ENCODE peak calls at places on chromosome 16, in six cellular contexts. E, N, V, I, B and Y are unnamed samples.

GRCh38 chr16:27240948-27241531 is 27.5 kb downstream of the NSMCE1 start:
- DNase-seq in V (peak), E (peak), I (no peak), B (no peak), N (no peak), Y (peak)

GRCh38 chr16:82748026-82748425 is 121.3 kb downstream of the CDH13 start:
- DNase-seq in E (peak), I (no peak), V (peak), B (no peak), N (peak), Y (peak)

GRCh38 chr16:56679078-56679730 is 3.1 kb upstream of the MT1X start:
- DNase-seq in I (no peak), E (no peak), B (no peak), V (no peak), N (no peak), Y (no peak)

GRCh38 chr16:85767569-85767968 is 16.7 kb upstream of the C16orf74 start:
- DNase-seq in E (peak), B (peak), V (peak), I (no peak), N (peak), Y (peak)

GRCh38 chr16:28131743-28132393 is 68.4 kb upstream of the GSG1L start:
- DNase-seq in N (no peak), V (no peak), E (no peak), B (no peak), I (no peak), Y (no peak)

GRCh38 chr16:85573696-85574641 is 39.2 kb upstream of the GSE1 start:
- DNase-seq in E (peak), V (peak), I (no peak), B (no peak), N (peak), Y (peak)

GRCh38 chr16:85086347-85087291 is 25.7 kb downstream of the CIBAR2 start:
- DNase-seq in V (peak), E (peak), I (peak), N (peak), B (peak), Y (peak)

GRCh38 chr16:4314532-4315184 is 1.2 kb upstream of the GLIS2 start:
- DNase-seq in V (peak), B (peak), I (peak), E (peak), N (peak), Y (peak)

GRCh38 chr16:26672206-26672605 is 394.5 kb upstream of the C16orf82 start:
- DNase-seq in I (no peak), N (no peak), E (no peak), V (no peak), B (peak), Y (no peak)

GRCh38 chr16:26554030-26554429 is 512.7 kb upstream of the C16orf82 start:
- DNase-seq in V (no peak), I (no peak), B (no peak), N (no peak), E (no peak), Y (no peak)

GRCh38 chr16:87956169-87956770 is 5.0 kb downstream of the BANP start:
- DNase-seq in B (peak), I (peak), E (peak), N (no peak), V (peak), Y (peak)

GRCh38 chr16:31109622-31110021 is 1.4 kb downstream of the BCKDK start:
- DNase-seq in I (no peak), B (no peak), E (no peak), N (no peak), V (no peak), Y (no peak)
- H3K4me3 ChIP-seq in I (no peak), B (no peak), E (no peak), N (no peak), V (no peak), Y (no peak)

GRCh38 chr16:78444-79145 is 570 bp downstream of the MPG start:
- DNase-seq in B (no peak), V (peak), I (peak), N (peak), E (peak), Y (peak)

GRCh38 chr16:75580-76501 is 2.2 kb upstream of the MPG start:
- DNase-seq in E (peak), I (no peak), B (peak), V (peak), N (peak), Y (peak)

GRCh38 chr16:77273-77806 is 685 bp upstream of the MPG start:
- DNase-seq in E (peak), I (peak), V (peak), N (peak), B (peak), Y (peak)

GRCh38 chr16:77807-78443 is at the start of gene MPG:
- DNase-seq in B (peak), V (peak), E (peak), N (peak), I (peak), Y (peak)

GRCh38 chr16:76535-77272 is 1.3 kb upstream of the MPG start:
- DNase-seq in E (peak), B (peak), N (peak), V (peak), I (peak), Y (peak)
- H3K4me3 ChIP-seq in E (no peak), B (no peak), N (no peak), V (peak), I (no peak), Y (peak)

DNA sequence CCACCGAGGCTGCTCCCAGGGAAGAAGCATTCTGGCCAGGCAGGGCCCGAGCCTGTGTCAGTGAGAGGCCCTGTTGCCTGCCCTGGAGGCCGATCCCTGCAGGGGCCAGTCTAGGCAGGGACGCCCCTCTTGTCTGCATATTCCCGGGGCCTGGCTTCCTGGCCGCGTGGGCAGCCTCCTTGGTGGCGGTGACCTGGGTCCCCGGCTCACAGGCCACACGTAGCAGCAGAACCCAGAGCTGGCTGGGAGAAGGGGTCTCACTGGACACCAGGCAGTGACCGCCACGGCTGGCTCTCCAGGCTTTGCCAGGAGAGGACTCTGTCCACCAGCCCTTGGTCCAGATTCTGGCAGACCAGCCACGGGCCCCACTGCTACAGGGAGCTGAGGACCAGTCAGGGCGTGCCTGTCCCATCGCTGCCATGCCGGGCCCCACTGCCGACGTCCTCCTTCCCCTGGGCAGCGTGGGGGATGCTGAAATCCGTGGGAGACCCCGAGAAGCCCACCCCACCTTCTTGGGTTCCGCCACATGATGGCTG is 3.7 kb upstream of the CACNA1H start:
- DNase-seq in B (no peak), V (no peak), N (no peak), I (no peak), E (no peak), Y (no peak)
- H3K4me3 ChIP-seq in B (no peak), V (no peak), N (no peak), I (no peak), E (no peak), Y (no peak)

GRCh38 chr16:71210-71539 is 1.3 kb downstream of the RHBDF1 start:
- DNase-seq in B (no peak), N (no peak), I (no peak), E (no peak), V (no peak), Y (no peak)
- H3K4me3 ChIP-seq in B (no peak), N (no peak), I (no peak), E (peak), V (peak), Y (peak)

GRCh38 chr16:67652578-67653130 is 7.4 kb downstream of the ACD start:
- DNase-seq in B (peak), N (no peak), I (no peak), E (no peak), V (no peak), Y (no peak)

GRCh38 chr16:67654069-67654911 is 5.8 kb downstream of the ACD start:
- DNase-seq in V (no peak), B (no peak), I (no peak), E (no peak), N (no peak), Y (no peak)

GRCh38 chr16:67655363-67655762 is 4.7 kb downstream of the ACD start:
- DNase-seq in E (no peak), V (no peak), B (no peak), N (no peak), I (no peak), Y (no peak)

GRCh38 chr16:67651847-67652246 is 6.9 kb downstream of the CARMIL2 start:
- DNase-seq in N (no peak), E (no peak), B (no peak), V (no peak), I (no peak), Y (no peak)

DNA sequence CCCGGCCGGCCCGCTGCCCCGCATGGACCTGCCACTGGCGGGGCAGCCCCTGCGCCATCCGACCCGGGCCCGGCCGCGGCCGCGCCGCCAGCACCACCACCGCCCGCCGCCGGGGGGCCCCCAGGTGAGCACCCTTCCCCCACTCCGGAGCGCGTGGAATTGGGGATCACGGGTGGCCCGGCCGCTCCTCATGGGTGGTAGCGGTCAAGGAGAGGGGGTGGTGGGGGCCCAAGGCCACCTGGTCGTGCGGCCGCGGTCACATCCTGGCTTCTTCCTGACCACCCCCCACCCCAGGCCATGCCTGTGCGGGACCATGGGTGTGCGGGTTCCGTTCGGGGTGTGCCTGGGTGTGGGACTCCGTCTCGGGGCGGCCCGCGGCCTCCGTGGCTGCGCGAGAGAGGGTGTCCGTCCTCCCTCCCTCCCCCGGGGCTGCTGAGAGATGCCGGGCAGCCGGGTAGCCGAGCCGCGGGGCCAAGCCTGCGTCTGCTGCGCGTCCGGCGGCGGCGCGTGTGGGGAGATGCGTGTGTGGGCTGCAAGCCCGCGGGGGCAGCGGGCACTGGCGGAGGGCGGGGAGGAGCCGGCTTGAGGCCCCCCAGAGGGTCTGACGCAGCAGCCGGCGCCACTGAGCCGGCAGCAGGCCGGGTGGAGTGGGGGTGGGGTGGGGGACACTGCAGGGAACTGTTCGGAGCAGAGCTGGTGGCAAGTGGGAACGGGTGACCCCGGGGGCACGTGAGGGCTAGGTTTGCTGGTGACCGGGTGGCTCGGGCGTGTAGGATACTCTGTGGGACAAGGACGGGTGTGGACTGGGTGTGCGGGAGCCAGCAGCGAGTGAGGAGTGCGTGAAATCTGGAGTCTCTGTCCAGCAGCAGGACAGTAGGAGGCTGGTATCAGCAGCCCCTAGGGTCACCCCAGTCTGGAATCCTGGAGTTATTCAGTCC is 6.7 kb downstream of the ACD start:
- DNase-seq in I (no peak), V (no peak), E (no peak), N (no peak), B (no peak), Y (no peak)
- H3K4me3 ChIP-seq in I (no peak), V (peak), E (peak), N (no peak), B (peak), Y (peak)

GRCh38 chr16:67843343-67843765 is 1.2 kb downstream of the THAP11 start:
- DNase-seq in I (no peak), V (peak), B (no peak), E (peak), N (no peak), Y (no peak)

GRCh38 chr16:67842509-67843342 is 606 bp downstream of the THAP11 start:
- DNase-seq in B (peak), E (peak), I (peak), V (peak), N (peak), Y (peak)

GRCh38 chr16:67844441-67844840 is 2.3 kb upstream of the NUTF2 start:
- DNase-seq in N (no peak), B (no peak), E (peak), I (no peak), V (peak), Y (peak)

GRCh38 chr16:67841816-67842508 is at the start of gene THAP11:
- DNase-seq in N (peak), I (peak), B (peak), V (peak), E (peak), Y (peak)

GRCh38 chr16:67841198-67841815 is 813 bp upstream of the THAP11 start:
- DNase-seq in V (no peak), I (no peak), N (no peak), B (no peak), E (no peak), Y (no peak)
- H3K4me3 ChIP-seq in V (no peak), I (peak), N (peak), B (no peak), E (peak), Y (peak)

GRCh38 chr16:6019490-6019991 is 921.9 kb upstream of the EEF2KMT start:
- DNase-seq in I (no peak), N (no peak), E (no peak), V (no peak), B (peak), Y (no peak)
- H3K4me3 ChIP-seq in I (no peak), N (no peak), E (no peak), V (no peak), B (no peak), Y (no peak)

GRCh38 chr16:74700206-74701040 is at the start of gene MLKL:
- DNase-seq in V (peak), E (peak), B (peak), I (peak), N (peak), Y (peak)
- H3K4me3 ChIP-seq in V (peak), E (peak), B (peak), I (peak), N (peak), Y (peak)

DNA sequence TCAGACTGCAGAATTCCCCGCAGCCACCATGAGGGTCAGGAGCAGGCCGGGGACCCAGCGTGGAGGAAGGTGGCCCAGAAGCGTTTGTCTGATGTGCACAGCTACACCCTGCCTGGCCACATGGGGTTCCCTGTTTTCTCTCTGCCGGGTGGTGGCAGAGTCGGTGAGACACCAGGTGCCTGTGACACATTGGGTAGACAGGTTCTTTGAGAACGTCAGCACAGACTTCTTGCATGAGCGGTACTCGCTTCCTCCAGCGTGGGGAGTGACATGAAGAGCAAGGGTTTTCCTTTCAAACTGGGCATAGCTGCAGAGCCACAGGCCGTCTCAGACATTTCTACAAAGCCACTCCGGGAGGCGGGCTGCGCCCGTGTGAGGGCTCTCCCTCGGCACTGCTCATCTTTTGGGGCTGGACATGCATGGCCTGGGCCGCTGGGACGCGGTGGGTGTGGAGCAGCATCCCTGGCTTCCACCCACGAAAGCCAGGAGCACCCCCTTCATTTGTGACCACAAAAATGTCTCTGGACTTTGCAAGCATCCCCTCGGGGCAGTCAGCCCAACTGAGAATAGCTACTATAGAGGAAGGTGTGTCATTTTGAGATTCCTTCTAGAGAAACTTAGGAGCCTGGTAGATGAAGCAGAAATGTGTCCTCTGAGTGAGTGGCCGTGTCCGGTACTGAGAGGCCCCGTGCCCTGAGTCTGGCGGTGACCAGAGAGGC is 26.0 kb downstream of the NME3 start:
- DNase-seq in E (peak), I (no peak), V (peak), N (no peak), B (peak), Y (peak)
- H3K4me3 ChIP-seq in E (no peak), I (no peak), V (no peak), N (no peak), B (no peak), Y (peak)

DNA sequence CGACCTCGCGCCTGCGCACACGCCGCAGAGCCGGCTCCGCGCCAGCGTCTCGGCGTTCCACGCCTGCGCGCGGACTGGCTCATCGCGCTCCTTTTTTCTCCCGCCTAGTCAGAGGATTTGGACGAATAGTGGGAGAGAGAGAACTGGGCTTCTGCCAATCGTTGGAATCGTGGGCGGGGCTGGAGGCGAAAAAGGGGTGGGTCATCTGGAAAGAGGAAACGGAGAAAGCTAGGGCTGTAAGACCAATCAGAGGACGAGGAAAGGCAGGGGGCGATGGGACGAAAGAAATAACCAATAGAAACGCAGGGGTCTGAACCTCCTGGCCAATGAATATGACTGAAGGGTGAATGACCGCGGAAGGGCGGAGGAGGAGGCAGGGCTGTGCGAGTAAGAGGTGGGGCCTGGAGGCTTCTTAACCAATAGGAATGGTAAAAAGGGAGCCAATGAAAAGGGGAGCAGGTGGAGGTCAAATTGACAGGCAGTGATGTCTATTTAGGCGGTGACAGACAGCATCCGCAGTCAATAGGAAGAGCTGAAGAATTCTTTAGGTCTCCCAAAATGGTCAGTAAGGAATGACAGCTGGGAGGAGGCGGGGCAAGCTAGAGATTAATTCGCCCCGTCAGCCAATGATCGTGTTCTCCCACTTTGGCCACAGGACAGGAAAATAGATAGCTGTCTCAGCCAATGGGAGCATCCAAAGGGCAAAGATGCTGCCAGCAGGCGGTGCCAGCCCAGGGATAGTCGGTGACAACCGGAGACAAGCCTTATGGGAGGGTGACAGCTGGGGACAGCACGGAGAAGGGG is at the start of gene TBC1D10B:
- DNase-seq in I (peak), E (peak), N (peak), V (peak), B (peak), Y (peak)
- H3K4me3 ChIP-seq in I (peak), E (peak), N (peak), V (peak), B (peak), Y (peak)